ENCODE peak calls at places on chromosomes 5 and 9, in eight cellular contexts. M, E, X, Z, P, G, L and S are unnamed samples.

GRCh38 chr9:84397151-84397728 is 56.7 kb upstream of the SLC28A3 start:
- DNase-seq in L (peak), X (peak), M (peak), E (peak), P (peak), Z (peak), G (peak), S (peak)

GRCh38 chr5:36820900-36821299 is 55.7 kb upstream of the NIPBL start:
- DNase-seq in G (no peak), X (no peak), P (no peak), M (no peak), L (peak), E (no peak), Z (peak), S (no peak)

GRCh38 chr9:121676916-121677315 is 25.5 kb downstream of the DAB2IP start:
- DNase-seq in E (no peak), P (no peak), Z (no peak), X (no peak), L (no peak), M (no peak), G (no peak), S (no peak)

GRCh38 chr5:85843535-85843934 is 774.2 kb upstream of the COX7C start:
- DNase-seq in L (no peak), M (no peak), Z (no peak), E (peak), P (no peak), G (no peak), X (no peak), S (no peak)

GRCh38 chr9:124797343-124798103 is 20.6 kb downstream of the OLFML2A start:
- DNase-seq in Z (no peak), L (no peak), E (no peak), P (no peak), X (no peak), G (peak), M (no peak), S (no peak)

GRCh38 chr5:158676642-158677489 is 422.9 kb downstream of the EBF1 start:
- DNase-seq in X (no peak), Z (no peak), M (no peak), L (peak), E (peak), G (no peak), P (no peak), S (peak)

GRCh38 chr5:66442951-66443445 is 153.2 kb upstream of the MAST4 start:
- DNase-seq in E (no peak), X (no peak), M (no peak), P (no peak), Z (no peak), G (no peak), L (no peak), S (no peak)

GRCh38 chr5:142685418-142686209 is at the start of gene FGF1:
- DNase-seq in M (no peak), Z (no peak), L (no peak), X (no peak), P (peak), E (no peak), G (no peak), S (no peak)

GRCh38 chr9:129703667-129704355 is 38.4 kb downstream of the PRRX2 start:
- DNase-seq in E (no peak), G (no peak), X (no peak), L (no peak), P (no peak), M (no peak), Z (no peak), S (peak)
- H3K4me3 ChIP-seq in E (no peak), G (peak), X (no peak), L (no peak), P (no peak), M (no peak), Z (no peak), S (no peak)

DNA sequence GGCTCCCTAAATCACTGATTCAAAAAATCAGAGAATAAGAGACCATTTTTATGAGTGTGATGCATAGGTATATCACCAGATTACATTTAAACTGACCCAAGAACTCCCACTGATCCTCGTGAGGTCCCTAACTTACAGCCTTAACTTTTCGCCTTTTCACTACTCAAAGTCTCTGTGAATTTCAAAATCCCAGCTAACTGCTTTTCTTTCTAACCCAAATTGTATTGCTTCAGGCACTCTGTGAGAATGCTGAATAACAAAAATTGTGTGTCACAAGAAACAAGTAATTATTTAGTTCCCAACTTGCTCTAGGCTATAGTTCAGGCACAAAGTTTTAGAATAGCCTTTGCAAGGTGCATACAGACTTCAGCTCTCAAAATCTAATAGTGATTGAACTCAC is 368.6 kb downstream of the CHSY3 start:
- DNase-seq in P (no peak), M (no peak), L (no peak), G (no peak), E (peak), X (no peak), Z (no peak), S (no peak)
- TF ChIP-seq POLR2AphosphoS5 in P (no peak), M (no peak), L (no peak), G (no peak), E (peak), X (no peak), Z (no peak), S (no peak)

GRCh38 chr5:134085411-134085810 is 29.1 kb upstream of the TCF7 start:
- DNase-seq in L (no peak), E (no peak), G (no peak), M (no peak), P (no peak), X (no peak), Z (no peak), S (no peak)
- H3K4me3 ChIP-seq in L (no peak), E (no peak), G (no peak), M (no peak), P (no peak), X (no peak), Z (no peak), S (no peak)

GRCh38 chr5:169804861-169805260 is 167.8 kb downstream of the DOCK2 start:
- DNase-seq in Z (no peak), X (no peak), P (no peak), E (no peak), L (no peak), M (no peak), G (no peak), S (no peak)

GRCh38 chr5:169801781-169802180 is 164.7 kb downstream of the DOCK2 start:
- DNase-seq in X (no peak), Z (no peak), M (no peak), G (no peak), L (no peak), P (no peak), E (no peak), S (no peak)

GRCh38 chr5:169805527-169805934 is 168.5 kb downstream of the DOCK2 start:
- DNase-seq in E (no peak), M (peak), X (no peak), L (peak), P (no peak), Z (no peak), G (no peak), S (no peak)

GRCh38 chr5:169801324-169801777 is 164.3 kb downstream of the DOCK2 start:
- DNase-seq in Z (peak), G (no peak), P (no peak), X (no peak), L (peak), E (no peak), M (no peak), S (no peak)

DNA sequence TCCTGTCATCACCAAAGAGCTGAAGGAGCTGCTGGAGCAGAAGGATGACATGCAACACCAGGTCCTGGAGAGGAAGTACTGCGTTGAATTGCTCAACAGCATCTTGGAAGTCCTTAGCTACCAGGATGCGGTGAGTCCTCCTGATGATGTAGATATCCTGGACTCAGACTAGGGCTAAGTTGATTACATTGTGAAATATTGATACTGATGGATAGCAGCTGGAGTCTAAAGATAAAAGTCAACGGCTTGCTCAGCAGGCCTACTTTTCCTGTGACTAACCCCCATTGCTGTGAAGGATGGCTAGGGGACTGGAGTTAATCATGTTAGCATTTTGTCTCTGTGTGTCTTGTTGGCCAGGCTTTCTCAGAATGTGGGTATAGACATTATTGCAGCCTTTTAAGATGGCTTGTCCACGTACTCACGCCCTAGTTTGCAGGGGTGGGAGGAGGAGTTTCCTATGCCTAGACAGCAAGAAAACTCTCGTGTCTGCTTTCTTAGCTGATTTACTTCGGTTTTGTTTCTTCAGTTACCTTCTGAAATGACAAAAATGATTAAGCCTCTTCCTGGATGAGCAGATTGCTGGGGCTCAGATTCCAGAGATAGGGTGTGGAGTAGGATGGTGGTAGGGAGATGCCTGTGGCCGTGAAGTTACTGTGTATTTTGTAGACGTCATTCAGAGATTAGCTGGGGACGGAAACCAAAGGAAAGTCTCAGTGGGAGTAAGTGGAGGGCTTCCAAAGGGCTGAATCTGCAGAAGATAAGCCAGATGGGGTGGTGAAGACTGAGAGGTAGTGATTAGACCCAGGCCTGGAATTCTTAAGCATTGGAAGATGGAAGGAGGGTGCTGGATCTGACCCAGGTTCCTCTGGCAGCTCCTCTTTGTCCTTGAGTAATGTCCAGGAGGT is 166.3 kb downstream of the DOCK2 start:
- DNase-seq in Z (peak), X (no peak), M (no peak), G (no peak), E (no peak), L (peak), P (no peak), S (peak)
- TF ChIP-seq POLR2AphosphoS5 in Z (no peak), X (no peak), M (no peak), G (peak), E (no peak), L (peak), P (no peak), S (peak)

DNA sequence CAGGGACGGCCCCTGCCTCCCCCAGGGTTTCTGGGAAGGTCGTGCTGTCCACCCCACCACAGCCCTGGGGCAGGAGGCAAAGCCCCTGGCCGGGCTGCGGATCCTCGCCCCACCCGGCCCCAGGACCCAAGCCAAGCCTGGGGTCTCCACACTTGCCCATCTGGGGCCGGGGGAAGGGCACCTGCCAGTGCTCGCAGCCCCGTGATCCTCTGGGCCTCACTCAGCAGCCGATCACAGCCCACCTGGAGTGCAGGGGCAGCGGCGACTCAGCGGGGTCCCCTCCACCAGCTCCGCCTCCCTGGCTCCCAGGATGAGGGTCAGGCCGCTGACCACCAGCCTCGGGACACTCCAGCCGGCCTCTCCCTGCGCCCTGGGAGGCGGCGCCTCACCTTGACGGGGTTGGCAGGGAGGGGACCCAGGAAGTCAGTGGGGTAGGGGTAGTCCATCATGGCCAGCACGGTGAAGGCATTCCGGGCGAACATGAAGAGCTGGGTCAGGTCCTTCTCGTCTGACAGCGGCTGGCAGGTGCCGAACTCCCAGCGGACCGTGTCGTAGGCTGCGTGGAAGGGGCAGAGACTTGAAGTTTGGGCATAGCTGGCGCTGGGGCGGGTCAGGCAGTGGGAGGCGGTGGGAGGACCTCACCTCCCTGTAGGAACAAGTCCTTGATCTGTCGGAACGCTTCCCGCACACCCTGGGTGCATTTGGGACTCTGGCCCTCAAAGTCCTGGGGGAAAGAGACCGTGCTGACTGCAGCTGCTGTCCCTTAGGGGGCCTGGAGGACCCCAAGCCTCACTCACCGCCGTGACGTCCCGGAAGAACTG is 1.8 kb downstream of the DPP7 start:
- DNase-seq in M (no peak), L (no peak), E (no peak), Z (no peak), X (no peak), G (no peak), P (no peak), S (no peak)
- H3K4me3 ChIP-seq in M (peak), L (peak), E (no peak), Z (no peak), X (peak), G (peak), P (no peak), S (no peak)